ENCODE peak calls at places on chromosomes 12 and 14, in six cellular contexts. K is cardiac muscle cell; W is MG63; C is adrenal gland; T is B cell; F is CD4-positive, alpha-beta T cell. Z is an unnamed sample.

GRCh38 chr12:96452271-96452922 is 37.0 kb upstream of the CFAP54 start:
- DNase-seq in W (no peak), C (no peak), K (no peak), T (no peak), F (no peak), Z (no peak)

GRCh38 chr12:92927436-92928116 is 1.5 kb downstream of the EEA1 start:
- DNase-seq in C (no peak), W (peak), T (no peak), K (no peak), F (no peak), Z (peak)

GRCh38 chr12:74424778-74425177 is 112.9 kb upstream of the ATXN7L3B start:
- DNase-seq in K (peak), C (no peak), T (no peak), F (no peak), W (no peak), Z (no peak)

GRCh38 chr14:90382491-90383125 is 14.2 kb upstream of the CALM1 start:
- DNase-seq in C (peak), W (peak), F (peak), T (peak), K (peak), Z (peak)

GRCh38 chr14:65333926-65334687 is 78.4 kb upstream of the FUT8 start:
- DNase-seq in C (no peak), F (no peak), K (no peak), W (peak), T (no peak), Z (no peak)

GRCh38 chr12:67394600-67394999 is 125.4 kb downstream of the CAND1 start:
- DNase-seq in T (no peak), K (no peak), F (no peak), W (peak), C (peak), Z (peak)

GRCh38 chr12:124191024-124191359 is 103.9 kb upstream of the RFLNA start:
- DNase-seq in C (no peak), F (no peak), T (no peak), K (no peak), W (peak), Z (peak)

GRCh38 chr14:100539766-100540140 is 47.5 kb downstream of the BEGAIN start:
- DNase-seq in F (no peak), C (no peak), W (no peak), T (no peak), K (no peak), Z (no peak)

GRCh38 chr12:29428630-29429029 is 47.7 kb upstream of the ERGIC2 start:
- DNase-seq in T (no peak), W (no peak), K (no peak), C (no peak), F (no peak), Z (no peak)

GRCh38 chr12:54213084-54213483 is 24.3 kb upstream of the SMUG1 start:
- DNase-seq in T (no peak), C (no peak), F (no peak), W (no peak), K (no peak), Z (no peak)

GRCh38 chr14:76472199-76472723 is 96.3 kb downstream of the ESRRB start:
- DNase-seq in K (no peak), F (no peak), W (no peak), C (no peak), T (no peak), Z (no peak)

GRCh38 chr14:22843123-22843925 is 6.9 kb downstream of the MMP14 start:
- DNase-seq in F (no peak), W (no peak), C (no peak), K (no peak), T (no peak), Z (no peak)

GRCh38 chr14:30214014-30214413 is 286.4 kb upstream of the PRKD1 start:
- DNase-seq in C (no peak), W (no peak), T (no peak), K (no peak), F (no peak), Z (no peak)

Z was measured in SJCRH30.